ENCODE peak calls at places on chromosomes 3 and 15, in seven cellular contexts. One of them, this sample, is unnamed. For H3K4me1, the result is how much of the 10 kb centered on the place peaks cover.

GRCh38 chr3:39260957-39261356 is 18.9 kb downstream of the CX3CR1 start:
- DNase-seq in mesendoderm: peak
- DNase-seq in H9: no peak
- DNase-seq in IMR-90: peak
- DNase-seq in neuronal stem cell: no peak
- DNase-seq in trophoblast cell: peak
- DNase-seq in H1: no peak
- DNase-seq in this sample: peak

GRCh38 chr15:95105229-95105628 is 873.9 kb downstream of the MCTP2 start:
- DNase-seq in mesendoderm: peak
- DNase-seq in H9: no peak
- DNase-seq in IMR-90: peak
- DNase-seq in neuronal stem cell: no peak
- DNase-seq in trophoblast cell: peak
- DNase-seq in H1: no peak
- DNase-seq in this sample: peak

GRCh38 chr3:78887029-78887428 is 880.8 kb downstream of the ROBO1 start:
- DNase-seq in mesendoderm: peak
- DNase-seq in H9: no peak
- DNase-seq in IMR-90: peak
- DNase-seq in neuronal stem cell: no peak
- DNase-seq in trophoblast cell: peak
- DNase-seq in H1: no peak
- DNase-seq in this sample: peak

GRCh38 chr3:137808015-137808414 is 43.9 kb downstream of the SOX14 start:
- DNase-seq in mesendoderm: peak
- DNase-seq in H9: no peak
- DNase-seq in IMR-90: no peak
- DNase-seq in neuronal stem cell: no peak
- DNase-seq in trophoblast cell: no peak
- DNase-seq in H1: no peak
- DNase-seq in this sample: no peak

GRCh38 chr15:94671845-94672524 is 440.6 kb downstream of the MCTP2 start:
- DNase-seq in mesendoderm: peak
- DNase-seq in H9: peak
- DNase-seq in IMR-90: peak
- DNase-seq in neuronal stem cell: peak
- DNase-seq in trophoblast cell: no peak
- DNase-seq in H1: peak
- DNase-seq in this sample: peak

GRCh38 chr15:96138985-96139384 is 191.5 kb upstream of the NR2F2 start:
- DNase-seq in mesendoderm: no peak
- DNase-seq in H9: no peak
- DNase-seq in IMR-90: no peak
- DNase-seq in neuronal stem cell: no peak
- DNase-seq in trophoblast cell: no peak
- DNase-seq in H1: no peak
- DNase-seq in this sample: no peak

GRCh38 chr3:109985942-109986555 is 648.7 kb upstream of the DPPA4 start:
- DNase-seq in mesendoderm: peak
- DNase-seq in H9: no peak
- DNase-seq in IMR-90: peak
- DNase-seq in neuronal stem cell: no peak
- DNase-seq in trophoblast cell: no peak
- DNase-seq in H1: no peak
- DNase-seq in this sample: no peak

GRCh38 chr3:141065841-141066592 is 14.9 kb downstream of the SPSB4 start:
- DNase-seq in mesendoderm: no peak
- DNase-seq in H9: peak
- DNase-seq in IMR-90: no peak
- DNase-seq in neuronal stem cell: no peak
- DNase-seq in trophoblast cell: no peak
- DNase-seq in H1: no peak
- DNase-seq in this sample: no peak

DNA sequence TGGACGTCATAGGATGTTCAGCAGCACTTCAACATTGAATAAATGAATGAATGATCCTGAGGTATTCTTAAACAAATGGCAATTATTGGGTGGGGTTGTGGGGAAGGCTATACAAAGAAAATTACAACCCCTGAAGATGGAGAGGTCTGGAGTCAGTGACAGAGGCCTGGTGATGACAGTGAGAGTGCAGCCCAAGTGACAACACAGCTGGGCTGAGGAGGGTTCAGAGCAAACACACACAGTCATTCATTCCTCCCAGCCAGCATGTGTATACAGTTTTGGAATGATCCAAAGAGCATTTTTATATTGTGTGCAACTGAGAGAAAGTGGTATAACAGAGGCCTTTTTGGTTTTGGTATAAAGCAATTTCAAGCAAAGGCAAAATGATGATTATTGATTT is 148.1 kb downstream of the ANO10 start:
- DNase-seq in mesendoderm: no peak
- DNase-seq in H9: no peak
- DNase-seq in IMR-90: no peak
- DNase-seq in neuronal stem cell: no peak
- DNase-seq in trophoblast cell: peak
- DNase-seq in H1: no peak
- DNase-seq in this sample: no peak
- H3K4me1 ChIP-seq in mesendoderm: under half
- H3K4me1 ChIP-seq in H9: under half
- H3K4me1 ChIP-seq in IMR-90: under half
- H3K4me1 ChIP-seq in neuronal stem cell: under half
- H3K4me1 ChIP-seq in trophoblast cell: under half
- H3K4me1 ChIP-seq in H1: under half
- H3K4me1 ChIP-seq in this sample: under half

DNA sequence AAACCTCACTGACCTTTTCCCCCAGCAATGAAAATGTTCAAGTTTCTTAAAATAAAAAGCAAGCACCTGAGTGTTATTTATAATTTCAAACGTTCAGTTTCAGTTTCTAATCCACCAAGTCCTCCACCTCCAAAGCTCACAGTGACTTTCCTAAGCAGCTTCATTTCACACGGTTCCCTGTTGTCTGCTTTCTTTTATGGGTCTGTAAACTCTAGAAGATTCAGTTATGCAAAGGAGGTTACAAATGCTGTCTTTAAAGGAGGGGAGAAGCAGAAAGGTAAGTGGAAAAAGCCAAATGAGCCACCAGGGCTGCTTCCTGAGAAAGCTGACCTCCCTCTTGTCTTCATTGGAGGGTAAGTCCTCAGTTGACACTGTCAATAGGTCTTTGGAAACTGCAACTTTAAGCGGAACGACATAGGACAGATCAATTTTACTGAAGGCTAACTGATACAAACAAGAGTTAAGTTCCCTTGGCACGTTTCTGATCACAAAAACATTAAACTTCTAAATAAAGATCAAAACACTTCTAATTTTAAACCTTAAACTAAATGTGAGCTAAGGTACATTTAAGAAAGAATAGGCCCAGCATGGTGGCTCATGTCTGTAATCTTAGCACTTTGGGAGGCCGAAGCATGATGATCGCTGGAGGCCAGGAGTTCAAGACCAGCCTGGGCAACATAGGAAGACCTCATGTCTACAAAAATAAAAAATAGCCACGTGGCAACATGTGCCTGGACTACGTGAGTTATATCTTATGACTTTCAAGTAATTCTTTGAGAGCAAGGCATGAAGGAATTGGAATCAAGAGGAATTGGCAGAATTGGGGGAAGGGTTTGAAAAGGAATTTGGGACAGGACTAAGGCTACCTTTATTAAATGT is 151.9 kb upstream of the UBE2E1 start:
- DNase-seq in mesendoderm: no peak
- DNase-seq in H9: no peak
- DNase-seq in IMR-90: no peak
- DNase-seq in neuronal stem cell: no peak
- DNase-seq in trophoblast cell: no peak
- DNase-seq in H1: no peak
- DNase-seq in this sample: no peak
- H4K8ac ChIP-seq in mesendoderm: no peak
- H4K8ac ChIP-seq in H9: no peak
- H4K8ac ChIP-seq in IMR-90: no peak
- H4K8ac ChIP-seq in neuronal stem cell: no peak
- H4K8ac ChIP-seq in trophoblast cell: no peak
- H4K8ac ChIP-seq in H1: no peak
- H4K8ac ChIP-seq in this sample: no peak

GRCh38 chr3:150433347-150433746 is 25.2 kb downstream of the TSC22D2 start:
- DNase-seq in mesendoderm: no peak
- DNase-seq in H9: no peak
- DNase-seq in IMR-90: no peak
- DNase-seq in neuronal stem cell: no peak
- DNase-seq in trophoblast cell: no peak
- DNase-seq in H1: no peak
- DNase-seq in this sample: no peak

GRCh38 chr3:150428562-150428961 is 20.5 kb downstream of the TSC22D2 start:
- DNase-seq in mesendoderm: no peak
- DNase-seq in H9: no peak
- DNase-seq in IMR-90: no peak
- DNase-seq in neuronal stem cell: no peak
- DNase-seq in trophoblast cell: no peak
- DNase-seq in H1: no peak
- DNase-seq in this sample: peak

GRCh38 chr3:150426292-150426691 is 18.2 kb downstream of the TSC22D2 start:
- DNase-seq in mesendoderm: no peak
- DNase-seq in H9: no peak
- DNase-seq in IMR-90: no peak
- DNase-seq in neuronal stem cell: no peak
- DNase-seq in trophoblast cell: no peak
- DNase-seq in H1: no peak
- DNase-seq in this sample: no peak

GRCh38 chr3:150430272-150430671 is 22.2 kb downstream of the TSC22D2 start:
- DNase-seq in mesendoderm: no peak
- DNase-seq in H9: no peak
- DNase-seq in IMR-90: no peak
- DNase-seq in neuronal stem cell: no peak
- DNase-seq in trophoblast cell: peak
- DNase-seq in H1: no peak
- DNase-seq in this sample: no peak

GRCh38 chr3:150429767-150430166 is 21.7 kb downstream of the TSC22D2 start:
- DNase-seq in mesendoderm: no peak
- DNase-seq in H9: no peak
- DNase-seq in IMR-90: no peak
- DNase-seq in neuronal stem cell: no peak
- DNase-seq in trophoblast cell: no peak
- DNase-seq in H1: no peak
- DNase-seq in this sample: no peak
- H3K4me1 ChIP-seq in mesendoderm: under half
- H3K4me1 ChIP-seq in H9: under half
- H3K4me1 ChIP-seq in IMR-90: under half
- H3K4me1 ChIP-seq in neuronal stem cell: under half
- H3K4me1 ChIP-seq in trophoblast cell: under half
- H3K4me1 ChIP-seq in H1: under half
- H3K4me1 ChIP-seq in this sample: under half

GRCh38 chr3:11913316-11913715 is 66.6 kb upstream of the TAMM41 start:
- DNase-seq in mesendoderm: no peak
- DNase-seq in H9: peak
- DNase-seq in IMR-90: no peak
- DNase-seq in neuronal stem cell: no peak
- DNase-seq in trophoblast cell: no peak
- DNase-seq in H1: no peak
- DNase-seq in this sample: no peak

GRCh38 chr3:11914041-11914440 is 67.4 kb upstream of the TAMM41 start:
- DNase-seq in mesendoderm: no peak
- DNase-seq in H9: peak
- DNase-seq in IMR-90: no peak
- DNase-seq in neuronal stem cell: no peak
- DNase-seq in trophoblast cell: no peak
- DNase-seq in H1: no peak
- DNase-seq in this sample: no peak

GRCh38 chr3:11917051-11917450 is 70.4 kb upstream of the TAMM41 start:
- DNase-seq in mesendoderm: no peak
- DNase-seq in H9: peak
- DNase-seq in IMR-90: no peak
- DNase-seq in neuronal stem cell: no peak
- DNase-seq in trophoblast cell: no peak
- DNase-seq in H1: no peak
- DNase-seq in this sample: no peak

GRCh38 chr3:11914651-11915050 is 68.0 kb upstream of the TAMM41 start:
- DNase-seq in mesendoderm: no peak
- DNase-seq in H9: peak
- DNase-seq in IMR-90: no peak
- DNase-seq in neuronal stem cell: no peak
- DNase-seq in trophoblast cell: no peak
- DNase-seq in H1: no peak
- DNase-seq in this sample: no peak

DNA sequence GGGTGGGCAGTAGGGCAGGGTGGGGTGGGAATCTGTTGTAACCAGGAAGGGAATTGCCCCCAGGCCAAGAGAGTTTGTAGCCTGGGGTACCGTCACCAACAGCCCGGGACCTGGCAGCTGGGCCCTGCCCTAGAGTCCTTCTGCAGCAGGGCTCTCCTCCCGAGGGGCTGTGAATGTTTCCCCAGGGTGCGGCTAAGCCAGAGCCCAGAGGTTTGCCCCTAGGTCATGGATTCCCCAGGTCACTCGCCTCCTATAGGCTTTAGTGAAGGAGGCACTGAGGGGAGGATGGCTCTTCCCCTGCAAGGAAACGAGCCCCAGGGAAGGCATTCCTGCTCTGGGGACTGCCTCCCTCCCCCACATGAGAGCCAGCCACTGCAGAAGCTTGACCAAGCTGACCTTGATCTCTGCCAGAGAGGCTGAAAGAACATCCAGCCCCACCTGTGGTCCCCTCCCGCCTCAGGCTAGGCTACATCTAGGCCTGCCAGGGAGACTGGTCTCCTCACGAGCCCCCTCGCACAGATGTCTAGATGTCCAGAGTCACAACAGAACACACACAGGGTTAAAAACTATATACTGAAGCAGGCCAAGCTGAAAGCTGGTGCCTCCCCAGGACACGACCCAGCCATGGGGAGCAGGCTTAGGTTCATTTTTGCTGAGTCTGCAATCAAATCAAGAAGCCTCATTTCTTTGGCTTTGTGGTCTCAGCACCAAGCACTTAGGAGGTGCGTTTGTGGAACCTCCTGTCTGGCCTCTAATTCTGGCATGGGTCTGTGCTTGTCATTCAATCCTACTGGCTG is 69.1 kb upstream of the TAMM41 start:
- DNase-seq in mesendoderm: peak
- DNase-seq in H9: peak
- DNase-seq in IMR-90: no peak
- DNase-seq in neuronal stem cell: no peak
- DNase-seq in trophoblast cell: peak
- DNase-seq in H1: no peak
- DNase-seq in this sample: no peak
- H4K8ac ChIP-seq in mesendoderm: no peak
- H4K8ac ChIP-seq in H9: no peak
- H4K8ac ChIP-seq in IMR-90: no peak
- H4K8ac ChIP-seq in neuronal stem cell: no peak
- H4K8ac ChIP-seq in trophoblast cell: no peak
- H4K8ac ChIP-seq in H1: no peak
- H4K8ac ChIP-seq in this sample: no peak

GRCh38 chr15:69909719-69910444 is 187.8 kb downstream of the TLE3 start:
- DNase-seq in mesendoderm: peak
- DNase-seq in H9: no peak
- DNase-seq in IMR-90: no peak
- DNase-seq in neuronal stem cell: no peak
- DNase-seq in trophoblast cell: no peak
- DNase-seq in H1: no peak
- DNase-seq in this sample: no peak
- H3K4me1 ChIP-seq in mesendoderm: under half
- H3K4me1 ChIP-seq in H9: under half
- H3K4me1 ChIP-seq in IMR-90: under half
- H3K4me1 ChIP-seq in neuronal stem cell: under half
- H3K4me1 ChIP-seq in trophoblast cell: under half
- H3K4me1 ChIP-seq in H1: under half
- H3K4me1 ChIP-seq in this sample: under half